ENCODE peak calls at places on chromosomes 4 and X, in seven cellular contexts. One of them, this sample, is unnamed.

GRCh38 chr4:3689576-3690551 is 76.3 kb upstream of the ADRA2C start:
- DNase-seq in naive thymus-derived CD4-positive, alpha-beta T cell: no peak
- DNase-seq in transverse colon: no peak
- DNase-seq in aorta: peak
- DNase-seq in breast epithelium: no peak
- DNase-seq in GM23338: no peak
- DNase-seq in sigmoid colon: peak
- DNase-seq in this sample: no peak

GRCh38 chrX:43349363-43349762 is 306.7 kb upstream of the MAOA start:
- DNase-seq in GM23338: peak
- DNase-seq in aorta: no peak
- DNase-seq in sigmoid colon: no peak
- DNase-seq in breast epithelium: no peak
- DNase-seq in naive thymus-derived CD4-positive, alpha-beta T cell: peak
- DNase-seq in transverse colon: peak
- DNase-seq in this sample: no peak

GRCh38 chrX:151973262-151973661 is 1.2 kb downstream of the GABRE start:
- DNase-seq in naive thymus-derived CD4-positive, alpha-beta T cell: no peak
- DNase-seq in breast epithelium: no peak
- DNase-seq in transverse colon: no peak
- DNase-seq in sigmoid colon: no peak
- DNase-seq in aorta: no peak
- DNase-seq in GM23338: no peak
- DNase-seq in this sample: no peak

GRCh38 chr4:8771666-8772065 is 100.0 kb downstream of the HMX1 start:
- DNase-seq in breast epithelium: peak
- DNase-seq in GM23338: no peak
- DNase-seq in transverse colon: no peak
- DNase-seq in sigmoid colon: peak
- DNase-seq in naive thymus-derived CD4-positive, alpha-beta T cell: no peak
- DNase-seq in aorta: peak
- DNase-seq in this sample: no peak

GRCh38 chrX:1368385-1368698 is 23.6 kb downstream of the SLC25A6 start:
- DNase-seq in sigmoid colon: no peak
- DNase-seq in transverse colon: no peak
- DNase-seq in breast epithelium: no peak
- DNase-seq in naive thymus-derived CD4-positive, alpha-beta T cell: no peak
- DNase-seq in GM23338: no peak
- DNase-seq in aorta: peak
- DNase-seq in this sample: no peak

GRCh38 chr4:87114245-87115062 is 106.0 kb downstream of the KLHL8 start:
- DNase-seq in transverse colon: no peak
- DNase-seq in naive thymus-derived CD4-positive, alpha-beta T cell: no peak
- DNase-seq in breast epithelium: no peak
- DNase-seq in GM23338: peak
- DNase-seq in sigmoid colon: no peak
- DNase-seq in aorta: no peak
- DNase-seq in this sample: no peak

GRCh38 chrX:134512566-134512965 is 52.6 kb downstream of the HPRT1 start:
- DNase-seq in GM23338: peak
- DNase-seq in sigmoid colon: no peak
- DNase-seq in aorta: no peak
- DNase-seq in breast epithelium: no peak
- DNase-seq in naive thymus-derived CD4-positive, alpha-beta T cell: no peak
- DNase-seq in transverse colon: no peak
- DNase-seq in this sample: no peak

GRCh38 chrX:24357101-24357500 is 3.3 kb upstream of the SUPT20HL1 start:
- DNase-seq in sigmoid colon: no peak
- DNase-seq in aorta: no peak
- DNase-seq in naive thymus-derived CD4-positive, alpha-beta T cell: no peak
- DNase-seq in transverse colon: no peak
- DNase-seq in breast epithelium: no peak
- DNase-seq in GM23338: no peak
- DNase-seq in this sample: no peak

GRCh38 chrX:123854329-123854728 is 5.5 kb upstream of the XIAP start:
- DNase-seq in transverse colon: no peak
- DNase-seq in breast epithelium: no peak
- DNase-seq in naive thymus-derived CD4-positive, alpha-beta T cell: no peak
- DNase-seq in aorta: no peak
- DNase-seq in sigmoid colon: no peak
- DNase-seq in GM23338: no peak
- DNase-seq in this sample: no peak

GRCh38 chr4:48645225-48645794 is 134.8 kb downstream of the FRYL start:
- DNase-seq in naive thymus-derived CD4-positive, alpha-beta T cell: no peak
- DNase-seq in GM23338: no peak
- DNase-seq in breast epithelium: no peak
- DNase-seq in transverse colon: no peak
- DNase-seq in aorta: no peak
- DNase-seq in sigmoid colon: no peak
- DNase-seq in this sample: no peak

GRCh38 chr4:8067274-8067936 is 91.2 kb downstream of the ABLIM2 start:
- DNase-seq in aorta: no peak
- DNase-seq in breast epithelium: no peak
- DNase-seq in GM23338: no peak
- DNase-seq in sigmoid colon: no peak
- DNase-seq in naive thymus-derived CD4-positive, alpha-beta T cell: no peak
- DNase-seq in transverse colon: no peak
- DNase-seq in this sample: no peak

GRCh38 chr4:28313729-28314713 is 1453.4 kb downstream of the STIM2 start:
- DNase-seq in GM23338: no peak
- DNase-seq in sigmoid colon: no peak
- DNase-seq in naive thymus-derived CD4-positive, alpha-beta T cell: no peak
- DNase-seq in breast epithelium: no peak
- DNase-seq in transverse colon: no peak
- DNase-seq in aorta: no peak
- DNase-seq in this sample: no peak

GRCh38 chrX:34559325-34559724 is 97.8 kb downstream of the TMEM47 start:
- DNase-seq in GM23338: peak
- DNase-seq in aorta: no peak
- DNase-seq in breast epithelium: no peak
- DNase-seq in sigmoid colon: no peak
- DNase-seq in naive thymus-derived CD4-positive, alpha-beta T cell: no peak
- DNase-seq in transverse colon: no peak
- DNase-seq in this sample: no peak

GRCh38 chr4:156686120-156686519 is 285.5 kb downstream of the PDGFC start:
- DNase-seq in breast epithelium: no peak
- DNase-seq in transverse colon: no peak
- DNase-seq in aorta: no peak
- DNase-seq in sigmoid colon: no peak
- DNase-seq in GM23338: no peak
- DNase-seq in naive thymus-derived CD4-positive, alpha-beta T cell: no peak
- DNase-seq in this sample: no peak

GRCh38 chr4:119984998-119985397 is 81.7 kb downstream of the MAD2L1 start:
- DNase-seq in sigmoid colon: no peak
- DNase-seq in transverse colon: no peak
- DNase-seq in aorta: no peak
- DNase-seq in breast epithelium: no peak
- DNase-seq in naive thymus-derived CD4-positive, alpha-beta T cell: no peak
- DNase-seq in GM23338: no peak
- DNase-seq in this sample: no peak

GRCh38 chrX:14616301-14616700 is 87.0 kb downstream of the GLRA2 start:
- DNase-seq in breast epithelium: no peak
- DNase-seq in sigmoid colon: no peak
- DNase-seq in naive thymus-derived CD4-positive, alpha-beta T cell: no peak
- DNase-seq in GM23338: no peak
- DNase-seq in aorta: no peak
- DNase-seq in transverse colon: no peak
- DNase-seq in this sample: no peak

GRCh38 chr4:82235346-82235745 is 138.4 kb downstream of the HNRNPD start:
- DNase-seq in sigmoid colon: no peak
- DNase-seq in transverse colon: no peak
- DNase-seq in breast epithelium: no peak
- DNase-seq in GM23338: no peak
- DNase-seq in naive thymus-derived CD4-positive, alpha-beta T cell: no peak
- DNase-seq in aorta: no peak
- DNase-seq in this sample: no peak

GRCh38 chr4:5963611-5964010 is 54.6 kb downstream of the C4orf50 start:
- DNase-seq in naive thymus-derived CD4-positive, alpha-beta T cell: no peak
- DNase-seq in breast epithelium: no peak
- DNase-seq in sigmoid colon: no peak
- DNase-seq in transverse colon: no peak
- DNase-seq in GM23338: peak
- DNase-seq in aorta: no peak
- DNase-seq in this sample: no peak

GRCh38 chr4:76210502-76210901 is 3.1 kb downstream of the SCARB2 start:
- DNase-seq in naive thymus-derived CD4-positive, alpha-beta T cell: no peak
- DNase-seq in aorta: no peak
- DNase-seq in GM23338: no peak
- DNase-seq in sigmoid colon: no peak
- DNase-seq in transverse colon: no peak
- DNase-seq in breast epithelium: no peak
- DNase-seq in this sample: no peak

GRCh38 chr4:76204936-76205335 is 8.7 kb downstream of the SCARB2 start:
- DNase-seq in breast epithelium: no peak
- DNase-seq in transverse colon: no peak
- DNase-seq in GM23338: no peak
- DNase-seq in naive thymus-derived CD4-positive, alpha-beta T cell: no peak
- DNase-seq in sigmoid colon: no peak
- DNase-seq in aorta: no peak
- DNase-seq in this sample: no peak

GRCh38 chr4:76206222-76206942 is 7.2 kb downstream of the SCARB2 start:
- DNase-seq in transverse colon: no peak
- DNase-seq in naive thymus-derived CD4-positive, alpha-beta T cell: no peak
- DNase-seq in sigmoid colon: no peak
- DNase-seq in GM23338: no peak
- DNase-seq in aorta: no peak
- DNase-seq in breast epithelium: no peak
- DNase-seq in this sample: no peak

GRCh38 chr4:76209876-76210275 is 3.7 kb downstream of the SCARB2 start:
- DNase-seq in aorta: no peak
- DNase-seq in sigmoid colon: no peak
- DNase-seq in naive thymus-derived CD4-positive, alpha-beta T cell: no peak
- DNase-seq in transverse colon: no peak
- DNase-seq in GM23338: no peak
- DNase-seq in breast epithelium: no peak
- DNase-seq in this sample: no peak

GRCh38 chr4:76208005-76208765 is 5.4 kb downstream of the SCARB2 start:
- DNase-seq in transverse colon: peak
- DNase-seq in GM23338: no peak
- DNase-seq in breast epithelium: peak
- DNase-seq in sigmoid colon: peak
- DNase-seq in aorta: peak
- DNase-seq in naive thymus-derived CD4-positive, alpha-beta T cell: no peak
- DNase-seq in this sample: peak
- H3K27ac ChIP-seq in transverse colon: peak
- H3K27ac ChIP-seq in GM23338: no peak
- H3K27ac ChIP-seq in breast epithelium: peak
- H3K27ac ChIP-seq in sigmoid colon: peak
- H3K27ac ChIP-seq in aorta: peak
- H3K27ac ChIP-seq in naive thymus-derived CD4-positive, alpha-beta T cell: no peak
- H3K27ac ChIP-seq in this sample: peak

GRCh38 chr4:76950052-76950845 is 697 bp downstream of the SEPTIN11 start:
- DNase-seq in naive thymus-derived CD4-positive, alpha-beta T cell: peak
- DNase-seq in sigmoid colon: peak
- DNase-seq in GM23338: peak
- DNase-seq in transverse colon: peak
- DNase-seq in aorta: peak
- DNase-seq in breast epithelium: no peak
- DNase-seq in this sample: peak
- H3K27ac ChIP-seq in naive thymus-derived CD4-positive, alpha-beta T cell: peak
- H3K27ac ChIP-seq in sigmoid colon: peak
- H3K27ac ChIP-seq in GM23338: no peak
- H3K27ac ChIP-seq in transverse colon: peak
- H3K27ac ChIP-seq in aorta: no peak
- H3K27ac ChIP-seq in breast epithelium: peak
- H3K27ac ChIP-seq in this sample: peak

GRCh38 chr4:125314676-125315570 is at the start of gene FAT4:
- DNase-seq in aorta: peak
- DNase-seq in breast epithelium: peak
- DNase-seq in transverse colon: peak
- DNase-seq in sigmoid colon: peak
- DNase-seq in naive thymus-derived CD4-positive, alpha-beta T cell: no peak
- DNase-seq in GM23338: peak
- DNase-seq in this sample: peak
- H3K27ac ChIP-seq in aorta: peak
- H3K27ac ChIP-seq in breast epithelium: peak
- H3K27ac ChIP-seq in transverse colon: peak
- H3K27ac ChIP-seq in sigmoid colon: peak
- H3K27ac ChIP-seq in naive thymus-derived CD4-positive, alpha-beta T cell: no peak
- H3K27ac ChIP-seq in GM23338: no peak
- H3K27ac ChIP-seq in this sample: peak

DNA sequence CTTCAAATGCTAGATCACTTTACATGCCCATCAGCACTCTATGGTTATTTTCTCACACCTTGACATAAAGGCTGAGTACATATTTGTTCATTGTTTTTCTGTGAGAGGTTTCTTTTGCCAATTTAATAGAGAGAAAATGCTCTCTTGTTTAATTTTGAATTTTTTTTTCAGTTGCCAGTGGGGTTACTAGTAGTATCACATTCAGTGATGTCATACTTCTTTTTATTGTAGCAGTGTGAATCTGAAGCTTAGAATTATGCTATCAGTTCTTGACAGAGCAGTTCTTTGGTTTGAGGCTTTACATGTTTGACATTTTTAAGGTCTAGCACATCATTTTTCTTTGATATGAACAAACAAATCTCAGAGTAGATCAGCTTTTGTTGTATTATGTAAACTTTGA is 185.4 kb downstream of the NWD2 start:
- DNase-seq in transverse colon: no peak
- DNase-seq in sigmoid colon: no peak
- DNase-seq in aorta: no peak
- DNase-seq in breast epithelium: no peak
- DNase-seq in GM23338: no peak
- DNase-seq in naive thymus-derived CD4-positive, alpha-beta T cell: no peak
- DNase-seq in this sample: no peak
- H3K27ac ChIP-seq in transverse colon: peak
- H3K27ac ChIP-seq in sigmoid colon: no peak
- H3K27ac ChIP-seq in aorta: no peak
- H3K27ac ChIP-seq in breast epithelium: no peak
- H3K27ac ChIP-seq in GM23338: no peak
- H3K27ac ChIP-seq in naive thymus-derived CD4-positive, alpha-beta T cell: no peak
- H3K27ac ChIP-seq in this sample: no peak